ENCODE peak calls at places on chromosomes 12 and 14, in five cellular contexts. One of them, this sample, is unnamed.

GRCh38 chr14:30450620-30451019 is 108.3 kb upstream of the G2E3 start:
- DNase-seq in Peyer's patch: no peak
- DNase-seq in GM12865: no peak
- DNase-seq in HL-60: no peak
- DNase-seq in foreskin fibroblast: peak; percentile 36
- DNase-seq in this sample: peak; percentile 8

GRCh38 chr14:23692416-23692815 is 56.3 kb downstream of the DHRS2 start:
- DNase-seq in Peyer's patch: no peak
- DNase-seq in GM12865: no peak
- DNase-seq in HL-60: no peak
- DNase-seq in foreskin fibroblast: no peak
- DNase-seq in this sample: no peak

GRCh38 chr12:2393996-2394395 is 341.2 kb downstream of the CACNA1C start:
- DNase-seq in Peyer's patch: no peak
- DNase-seq in GM12865: no peak
- DNase-seq in HL-60: no peak
- DNase-seq in foreskin fibroblast: no peak
- DNase-seq in this sample: no peak

GRCh38 chr14:75542585-75543091 is 20.4 kb downstream of the BATF start:
- DNase-seq in Peyer's patch: no peak
- DNase-seq in GM12865: peak; percentile 84
- DNase-seq in HL-60: peak; percentile 81
- DNase-seq in foreskin fibroblast: peak; percentile 75
- DNase-seq in this sample: peak; percentile 74

GRCh38 chr12:11834104-11834812 is 184.8 kb downstream of the ETV6 start:
- DNase-seq in Peyer's patch: no peak
- DNase-seq in GM12865: peak; percentile 42
- DNase-seq in HL-60: no peak
- DNase-seq in foreskin fibroblast: peak; percentile 59
- DNase-seq in this sample: peak; percentile 75

GRCh38 chr12:89707623-89707991 is 1.0 kb downstream of the ATP2B1 start:
- DNase-seq in Peyer's patch: peak; percentile 56
- DNase-seq in GM12865: peak; percentile 24
- DNase-seq in HL-60: peak; percentile 8
- DNase-seq in foreskin fibroblast: peak; percentile 35
- DNase-seq in this sample: peak; percentile 14

GRCh38 chr12:5262450-5262849 is 169.5 kb upstream of the NTF3 start:
- DNase-seq in Peyer's patch: no peak
- DNase-seq in GM12865: no peak
- DNase-seq in HL-60: no peak
- DNase-seq in foreskin fibroblast: peak; percentile 39
- DNase-seq in this sample: peak; percentile 36

GRCh38 chr14:102911541-102911951 is 10.9 kb upstream of the AMN start:
- DNase-seq in Peyer's patch: no peak
- DNase-seq in GM12865: no peak
- DNase-seq in HL-60: no peak
- DNase-seq in foreskin fibroblast: no peak
- DNase-seq in this sample: no peak

GRCh38 chr12:88562846-88563582 is 17.3 kb downstream of the KITLG start:
- DNase-seq in Peyer's patch: no peak
- DNase-seq in GM12865: no peak
- DNase-seq in HL-60: no peak
- DNase-seq in foreskin fibroblast: peak; percentile 85
- DNase-seq in this sample: no peak

GRCh38 chr12:102478416-102479098 is 1.8 kb downstream of the IGF1 start:
- DNase-seq in Peyer's patch: no peak
- DNase-seq in GM12865: peak; percentile 84
- DNase-seq in HL-60: no peak
- DNase-seq in foreskin fibroblast: no peak
- DNase-seq in this sample: no peak

GRCh38 chr14:93011650-93012317 is 88.8 kb downstream of the CHGA start:
- DNase-seq in Peyer's patch: peak; percentile 82
- DNase-seq in GM12865: no peak
- DNase-seq in HL-60: no peak
- DNase-seq in foreskin fibroblast: no peak
- DNase-seq in this sample: no peak

GRCh38 chr14:30756594-30756993 is 117.8 kb upstream of the COCH start:
- DNase-seq in Peyer's patch: no peak
- DNase-seq in GM12865: no peak
- DNase-seq in HL-60: no peak
- DNase-seq in foreskin fibroblast: no peak
- DNase-seq in this sample: no peak

GRCh38 chr12:45660330-45660729 is 69.2 kb upstream of the ARID2 start:
- DNase-seq in Peyer's patch: no peak
- DNase-seq in GM12865: no peak
- DNase-seq in HL-60: peak; percentile 23
- DNase-seq in foreskin fibroblast: peak; percentile 86
- DNase-seq in this sample: peak; percentile 50

GRCh38 chr14:68379510-68380303 is 413.2 kb downstream of the ZFP36L1 start:
- DNase-seq in Peyer's patch: no peak
- DNase-seq in GM12865: no peak
- DNase-seq in HL-60: no peak
- DNase-seq in foreskin fibroblast: no peak
- DNase-seq in this sample: no peak

GRCh38 chr12:4380332-4380731 is 820 bp upstream of the FGF23 start:
- DNase-seq in Peyer's patch: no peak
- DNase-seq in GM12865: no peak
- DNase-seq in HL-60: no peak
- DNase-seq in foreskin fibroblast: no peak
- DNase-seq in this sample: no peak

GRCh38 chr14:103136388-103137271 is 13.4 kb downstream of the TNFAIP2 start:
- DNase-seq in Peyer's patch: no peak
- DNase-seq in GM12865: no peak
- DNase-seq in HL-60: peak; percentile 20
- DNase-seq in foreskin fibroblast: peak; percentile 69
- DNase-seq in this sample: peak; percentile 85

GRCh38 chr12:3216726-3217682 is 139.8 kb downstream of the TSPAN9 start:
- DNase-seq in Peyer's patch: no peak
- DNase-seq in GM12865: no peak
- DNase-seq in HL-60: no peak
- DNase-seq in foreskin fibroblast: peak; percentile 73
- DNase-seq in this sample: peak; percentile 86

GRCh38 chr14:75831971-75832370 is 149.8 kb downstream of the TGFB3 start:
- DNase-seq in Peyer's patch: no peak
- DNase-seq in GM12865: no peak
- DNase-seq in HL-60: peak; percentile 51
- DNase-seq in foreskin fibroblast: peak; percentile 74
- DNase-seq in this sample: peak; percentile 73

GRCh38 chr12:115722181-115722580 is 555.3 kb downstream of the MED13L start:
- DNase-seq in Peyer's patch: no peak
- DNase-seq in GM12865: no peak
- DNase-seq in HL-60: no peak
- DNase-seq in foreskin fibroblast: no peak
- DNase-seq in this sample: no peak

GRCh38 chr12:45583011-45583657 is 146.4 kb upstream of the ARID2 start:
- DNase-seq in Peyer's patch: peak; percentile 52
- DNase-seq in GM12865: no peak
- DNase-seq in HL-60: no peak
- DNase-seq in foreskin fibroblast: peak; percentile 7
- DNase-seq in this sample: peak; percentile 88

GRCh38 chr12:68403296-68403695 is 71.1 kb upstream of the MDM1 start:
- DNase-seq in Peyer's patch: no peak
- DNase-seq in GM12865: no peak
- DNase-seq in HL-60: no peak
- DNase-seq in foreskin fibroblast: no peak
- DNase-seq in this sample: no peak

GRCh38 chr14:50288146-50288545 is 23.9 kb downstream of the L2HGDH start:
- DNase-seq in Peyer's patch: no peak
- DNase-seq in GM12865: no peak
- DNase-seq in HL-60: no peak
- DNase-seq in foreskin fibroblast: no peak
- DNase-seq in this sample: no peak

GRCh38 chr14:105414456-105415371 is 4.9 kb upstream of the MTA1 start:
- DNase-seq in Peyer's patch: peak; percentile 79
- DNase-seq in GM12865: peak; percentile 64
- DNase-seq in HL-60: peak; percentile 66
- DNase-seq in foreskin fibroblast: peak; percentile 92
- DNase-seq in this sample: peak; percentile 60

GRCh38 chr12:40325349-40325960 is 100.7 kb downstream of the LRRK2 start:
- DNase-seq in Peyer's patch: no peak
- DNase-seq in GM12865: peak; percentile 67
- DNase-seq in HL-60: peak; percentile 42
- DNase-seq in foreskin fibroblast: peak; percentile 31
- DNase-seq in this sample: no peak

GRCh38 chr14:60862283-60862682 is 118.6 kb downstream of the TRMT5 start:
- DNase-seq in Peyer's patch: no peak
- DNase-seq in GM12865: no peak
- DNase-seq in HL-60: peak; percentile 6
- DNase-seq in foreskin fibroblast: peak; percentile 68
- DNase-seq in this sample: peak; percentile 82

GRCh38 chr12:91567100-91567485 is 384.5 kb upstream of the DCN start:
- DNase-seq in Peyer's patch: no peak
- DNase-seq in GM12865: no peak
- DNase-seq in HL-60: no peak
- DNase-seq in foreskin fibroblast: peak; percentile 12
- DNase-seq in this sample: no peak

GRCh38 chr14:98174031-98174430 is 1098.0 kb downstream of the BCL11B start:
- DNase-seq in Peyer's patch: no peak
- DNase-seq in GM12865: no peak
- DNase-seq in HL-60: no peak
- DNase-seq in foreskin fibroblast: no peak
- DNase-seq in this sample: no peak

GRCh38 chr12:104220931-104221330 is 5.4 kb downstream of the TXNRD1 start:
- DNase-seq in Peyer's patch: no peak
- DNase-seq in GM12865: no peak
- DNase-seq in HL-60: no peak
- DNase-seq in foreskin fibroblast: no peak
- DNase-seq in this sample: no peak

GRCh38 chr14:54654600-54654999 is 87.7 kb downstream of the SAMD4A start:
- DNase-seq in Peyer's patch: no peak
- DNase-seq in GM12865: no peak
- DNase-seq in HL-60: no peak
- DNase-seq in foreskin fibroblast: no peak
- DNase-seq in this sample: no peak

GRCh38 chr12:52862023-52862422 is 13.2 kb upstream of the KRT78 start:
- DNase-seq in Peyer's patch: no peak
- DNase-seq in GM12865: no peak
- DNase-seq in HL-60: no peak
- DNase-seq in foreskin fibroblast: no peak
- DNase-seq in this sample: no peak

GRCh38 chr12:50573271-50573670 is 68.5 kb downstream of the DIP2B start:
- DNase-seq in Peyer's patch: no peak
- DNase-seq in GM12865: no peak
- DNase-seq in HL-60: no peak
- DNase-seq in foreskin fibroblast: no peak
- DNase-seq in this sample: no peak

GRCh38 chr12:106851306-106851705 is 76.8 kb downstream of the RIC8B start:
- DNase-seq in Peyer's patch: no peak
- DNase-seq in GM12865: no peak
- DNase-seq in HL-60: no peak
- DNase-seq in foreskin fibroblast: no peak
- DNase-seq in this sample: no peak

GRCh38 chr12:106845910-106846309 is 71.4 kb downstream of the RIC8B start:
- DNase-seq in Peyer's patch: no peak
- DNase-seq in GM12865: no peak
- DNase-seq in HL-60: no peak
- DNase-seq in foreskin fibroblast: no peak
- DNase-seq in this sample: no peak

GRCh38 chr12:106847861-106848260 is 73.4 kb downstream of the RIC8B start:
- DNase-seq in Peyer's patch: no peak
- DNase-seq in GM12865: no peak
- DNase-seq in HL-60: no peak
- DNase-seq in foreskin fibroblast: no peak
- DNase-seq in this sample: no peak
- H3K4me3 ChIP-seq in Peyer's patch: no peak overlapping the region
- H3K4me3 ChIP-seq in GM12865: no peak overlapping the region
- H3K4me3 ChIP-seq in HL-60: no peak overlapping the region
- H3K4me3 ChIP-seq in foreskin fibroblast: no peak overlapping the region
- H3K4me3 ChIP-seq in this sample: no peak overlapping the region

GRCh38 chr12:48302161-48302896 is 48.4 kb downstream of the ZNF641 start:
- DNase-seq in Peyer's patch: no peak
- DNase-seq in GM12865: no peak
- DNase-seq in HL-60: no peak
- DNase-seq in foreskin fibroblast: no peak
- DNase-seq in this sample: no peak

GRCh38 chr12:48305190-48305589 is 45.5 kb downstream of the ZNF641 start:
- DNase-seq in Peyer's patch: no peak
- DNase-seq in GM12865: no peak
- DNase-seq in HL-60: no peak
- DNase-seq in foreskin fibroblast: no peak
- DNase-seq in this sample: no peak

GRCh38 chr12:48311313-48311712 is 39.4 kb downstream of the ZNF641 start:
- DNase-seq in Peyer's patch: no peak
- DNase-seq in GM12865: no peak
- DNase-seq in HL-60: no peak
- DNase-seq in foreskin fibroblast: no peak
- DNase-seq in this sample: no peak

GRCh38 chr12:48307269-48307668 is 43.5 kb downstream of the ZNF641 start:
- DNase-seq in Peyer's patch: no peak
- DNase-seq in GM12865: no peak
- DNase-seq in HL-60: no peak
- DNase-seq in foreskin fibroblast: no peak
- DNase-seq in this sample: no peak
- H3K4me3 ChIP-seq in Peyer's patch: no peak overlapping the region
- H3K4me3 ChIP-seq in GM12865: no peak overlapping the region
- H3K4me3 ChIP-seq in HL-60: no peak overlapping the region
- H3K4me3 ChIP-seq in foreskin fibroblast: no peak overlapping the region
- H3K4me3 ChIP-seq in this sample: no peak overlapping the region

GRCh38 chr12:57500213-57500612 is 12.3 kb downstream of the MARS1 start:
- DNase-seq in Peyer's patch: no peak
- DNase-seq in GM12865: no peak
- DNase-seq in HL-60: no peak
- DNase-seq in foreskin fibroblast: no peak
- DNase-seq in this sample: no peak
- H3K4me3 ChIP-seq in Peyer's patch: no peak overlapping the region
- H3K4me3 ChIP-seq in GM12865: no peak overlapping the region
- H3K4me3 ChIP-seq in HL-60: no peak overlapping the region
- H3K4me3 ChIP-seq in foreskin fibroblast: no peak overlapping the region
- H3K4me3 ChIP-seq in this sample: no peak overlapping the region

DNA sequence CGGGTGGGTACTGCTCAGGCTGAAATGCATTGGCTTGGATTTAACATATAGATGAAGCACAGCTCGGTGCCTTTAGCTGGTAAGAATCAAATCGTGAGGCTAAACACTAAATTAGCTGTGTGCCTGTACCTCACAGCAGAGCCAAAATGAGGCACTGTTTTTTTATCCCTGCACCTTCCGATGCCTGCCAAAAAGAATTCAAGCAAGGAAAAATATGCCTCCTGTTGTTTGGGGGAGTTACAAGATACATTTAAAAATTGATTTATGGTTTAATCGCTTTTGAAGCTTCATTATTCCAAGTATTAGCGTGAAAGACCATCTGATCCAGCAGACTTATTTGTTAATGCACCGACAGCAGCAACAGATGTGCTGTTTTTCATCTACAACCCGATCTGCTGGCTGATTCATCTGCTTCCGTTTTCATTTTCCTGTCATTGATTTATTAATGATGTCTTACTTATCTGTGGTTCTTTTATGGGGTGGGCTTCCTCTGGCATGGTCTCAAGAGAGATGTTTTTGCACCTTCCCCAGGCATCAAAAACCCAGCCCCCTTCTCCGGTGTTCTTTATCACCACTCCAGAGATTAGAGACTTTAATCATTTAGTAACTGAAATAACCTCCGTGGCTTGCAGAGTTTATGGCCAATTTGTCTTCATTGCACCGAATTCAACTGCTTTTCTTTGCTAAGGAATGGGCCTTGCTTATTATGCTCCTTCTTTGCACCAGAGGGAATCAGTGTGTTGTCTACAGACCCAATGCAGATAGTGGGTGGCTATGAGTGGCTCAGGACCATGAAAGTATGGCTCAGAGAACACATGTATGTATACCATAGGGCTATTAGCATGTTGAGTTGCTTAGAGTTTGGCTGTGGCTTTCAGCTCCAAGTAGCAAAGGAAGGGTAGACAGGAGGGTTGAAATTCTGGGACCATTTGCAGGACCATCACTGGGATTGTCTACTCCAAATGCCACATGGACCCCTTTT is 166.9 kb upstream of the TMEM260 start:
- DNase-seq in Peyer's patch: no peak
- DNase-seq in GM12865: no peak
- DNase-seq in HL-60: no peak
- DNase-seq in foreskin fibroblast: peak; percentile 27
- DNase-seq in this sample: peak; percentile 41
- H3K4me3 ChIP-seq in Peyer's patch: no peak overlapping the region
- H3K4me3 ChIP-seq in GM12865: no peak overlapping the region
- H3K4me3 ChIP-seq in HL-60: no peak overlapping the region
- H3K4me3 ChIP-seq in foreskin fibroblast: no peak overlapping the region
- H3K4me3 ChIP-seq in this sample: peak overlapping the region; percentile 36

This sample was measured in fibroblast of villous mesenchyme.